ENCODE peak calls at places on chromosomes 1 and 21, in seven cellular contexts. One of them, this sample, is unnamed.

GRCh38 chr1:7469255-7469938 is 301.7 kb upstream of the VAMP3 start:
- DNase-seq in fibroblast of lung: peak
- DNase-seq in HCT116: no peak
- DNase-seq in mesothelial cell of epicardium: no peak
- DNase-seq in testis: no peak
- DNase-seq in tibial artery: no peak
- DNase-seq in brain microvascular endothelial cell: peak
- DNase-seq in this sample: no peak

GRCh38 chr1:232459087-232459486 is 170.8 kb downstream of the SIPA1L2 start:
- DNase-seq in fibroblast of lung: no peak
- DNase-seq in HCT116: no peak
- DNase-seq in mesothelial cell of epicardium: no peak
- DNase-seq in testis: no peak
- DNase-seq in tibial artery: no peak
- DNase-seq in brain microvascular endothelial cell: no peak
- DNase-seq in this sample: no peak

GRCh38 chr21:44704636-44705001 is 6.8 kb downstream of the TSPEAR start:
- DNase-seq in fibroblast of lung: no peak
- DNase-seq in HCT116: no peak
- DNase-seq in mesothelial cell of epicardium: peak
- DNase-seq in testis: peak
- DNase-seq in tibial artery: no peak
- DNase-seq in brain microvascular endothelial cell: no peak
- DNase-seq in this sample: no peak

GRCh38 chr1:84759756-84760155 is 69.5 kb upstream of the SSX2IP start:
- DNase-seq in fibroblast of lung: no peak
- DNase-seq in HCT116: no peak
- DNase-seq in mesothelial cell of epicardium: no peak
- DNase-seq in testis: no peak
- DNase-seq in tibial artery: no peak
- DNase-seq in brain microvascular endothelial cell: no peak
- DNase-seq in this sample: no peak

GRCh38 chr1:185499986-185500626 is 183.1 kb upstream of the IVNS1ABP start:
- DNase-seq in fibroblast of lung: peak
- DNase-seq in HCT116: no peak
- DNase-seq in mesothelial cell of epicardium: no peak
- DNase-seq in testis: no peak
- DNase-seq in tibial artery: no peak
- DNase-seq in brain microvascular endothelial cell: peak
- DNase-seq in this sample: no peak

GRCh38 chr1:89721351-89721750 is 88.4 kb downstream of the LRRC8C start:
- DNase-seq in fibroblast of lung: peak
- DNase-seq in HCT116: no peak
- DNase-seq in mesothelial cell of epicardium: no peak
- DNase-seq in testis: no peak
- DNase-seq in tibial artery: no peak
- DNase-seq in brain microvascular endothelial cell: peak
- DNase-seq in this sample: no peak

GRCh38 chr1:16067127-16067768 is 6.2 kb downstream of the FAM131C start:
- DNase-seq in fibroblast of lung: peak
- DNase-seq in HCT116: no peak
- DNase-seq in mesothelial cell of epicardium: no peak
- DNase-seq in testis: no peak
- DNase-seq in tibial artery: no peak
- DNase-seq in brain microvascular endothelial cell: no peak
- DNase-seq in this sample: no peak

GRCh38 chr1:235253219-235253640 is 74.7 kb downstream of the ARID4B start:
- DNase-seq in fibroblast of lung: peak
- DNase-seq in HCT116: peak
- DNase-seq in mesothelial cell of epicardium: peak
- DNase-seq in testis: peak
- DNase-seq in tibial artery: peak
- DNase-seq in brain microvascular endothelial cell: peak
- DNase-seq in this sample: no peak

GRCh38 chr21:21631961-21632360 is 633.8 kb downstream of the NCAM2 start:
- DNase-seq in fibroblast of lung: peak
- DNase-seq in HCT116: no peak
- DNase-seq in mesothelial cell of epicardium: no peak
- DNase-seq in testis: no peak
- DNase-seq in tibial artery: no peak
- DNase-seq in brain microvascular endothelial cell: no peak
- DNase-seq in this sample: no peak

GRCh38 chr21:41054206-41054605 is 113.8 kb upstream of the BACE2 start:
- DNase-seq in fibroblast of lung: no peak
- DNase-seq in HCT116: no peak
- DNase-seq in mesothelial cell of epicardium: no peak
- DNase-seq in testis: no peak
- DNase-seq in tibial artery: no peak
- DNase-seq in brain microvascular endothelial cell: no peak
- DNase-seq in this sample: no peak

GRCh38 chr21:32921632-32922230 is 104.0 kb upstream of the OLIG2 start:
- DNase-seq in fibroblast of lung: no peak
- DNase-seq in HCT116: peak
- DNase-seq in mesothelial cell of epicardium: no peak
- DNase-seq in testis: peak
- DNase-seq in tibial artery: no peak
- DNase-seq in brain microvascular endothelial cell: no peak
- DNase-seq in this sample: peak

GRCh38 chr1:8382608-8383525 is 65.0 kb downstream of the SLC45A1 start:
- DNase-seq in fibroblast of lung: no peak
- DNase-seq in HCT116: no peak
- DNase-seq in mesothelial cell of epicardium: no peak
- DNase-seq in testis: no peak
- DNase-seq in tibial artery: no peak
- DNase-seq in brain microvascular endothelial cell: no peak
- DNase-seq in this sample: no peak

GRCh38 chr21:37367758-37368535 is 1.4 kb downstream of the DYRK1A start:
- DNase-seq in fibroblast of lung: peak
- DNase-seq in HCT116: no peak
- DNase-seq in mesothelial cell of epicardium: peak
- DNase-seq in testis: peak
- DNase-seq in tibial artery: peak
- DNase-seq in brain microvascular endothelial cell: peak
- DNase-seq in this sample: peak

GRCh38 chr21:46003575-46004007 is 22.0 kb downstream of the COL6A1 start:
- DNase-seq in fibroblast of lung: no peak
- DNase-seq in HCT116: no peak
- DNase-seq in mesothelial cell of epicardium: no peak
- DNase-seq in testis: no peak
- DNase-seq in tibial artery: no peak
- DNase-seq in brain microvascular endothelial cell: no peak
- DNase-seq in this sample: no peak

GRCh38 chr1:170682159-170682558 is 18.2 kb downstream of the PRRX1 start:
- DNase-seq in fibroblast of lung: peak
- DNase-seq in HCT116: no peak
- DNase-seq in mesothelial cell of epicardium: no peak
- DNase-seq in testis: no peak
- DNase-seq in tibial artery: no peak
- DNase-seq in brain microvascular endothelial cell: peak
- DNase-seq in this sample: no peak

GRCh38 chr1:28682840-28683239 is 14.3 kb downstream of the GMEB1 start:
- DNase-seq in fibroblast of lung: no peak
- DNase-seq in HCT116: no peak
- DNase-seq in mesothelial cell of epicardium: no peak
- DNase-seq in testis: no peak
- DNase-seq in tibial artery: no peak
- DNase-seq in brain microvascular endothelial cell: peak
- DNase-seq in this sample: no peak

GRCh38 chr21:15964181-15964855 is 234.5 kb downstream of the USP25 start:
- DNase-seq in fibroblast of lung: peak
- DNase-seq in HCT116: no peak
- DNase-seq in mesothelial cell of epicardium: no peak
- DNase-seq in testis: no peak
- DNase-seq in tibial artery: no peak
- DNase-seq in brain microvascular endothelial cell: no peak
- DNase-seq in this sample: no peak

GRCh38 chr21:46221664-46222435 is 6.7 kb downstream of the LSS start:
- DNase-seq in fibroblast of lung: no peak
- DNase-seq in HCT116: no peak
- DNase-seq in mesothelial cell of epicardium: no peak
- DNase-seq in testis: peak
- DNase-seq in tibial artery: no peak
- DNase-seq in brain microvascular endothelial cell: no peak
- DNase-seq in this sample: no peak

GRCh38 chr1:1143636-1144035 is 27.7 kb upstream of the C1orf159 start:
- DNase-seq in fibroblast of lung: no peak
- DNase-seq in HCT116: no peak
- DNase-seq in mesothelial cell of epicardium: no peak
- DNase-seq in testis: no peak
- DNase-seq in tibial artery: no peak
- DNase-seq in brain microvascular endothelial cell: no peak
- DNase-seq in this sample: no peak

GRCh38 chr1:1144843-1145546 is 28.7 kb upstream of the TTLL10 start:
- DNase-seq in fibroblast of lung: no peak
- DNase-seq in HCT116: no peak
- DNase-seq in mesothelial cell of epicardium: no peak
- DNase-seq in testis: no peak
- DNase-seq in tibial artery: no peak
- DNase-seq in brain microvascular endothelial cell: no peak
- DNase-seq in this sample: no peak

GRCh38 chr1:1145547-1145914 is 28.1 kb upstream of the TTLL10 start:
- DNase-seq in fibroblast of lung: no peak
- DNase-seq in HCT116: no peak
- DNase-seq in mesothelial cell of epicardium: no peak
- DNase-seq in testis: no peak
- DNase-seq in tibial artery: no peak
- DNase-seq in brain microvascular endothelial cell: no peak
- DNase-seq in this sample: no peak

GRCh38 chr1:1142844-1143243 is 27.0 kb upstream of the C1orf159 start:
- DNase-seq in fibroblast of lung: no peak
- DNase-seq in HCT116: no peak
- DNase-seq in mesothelial cell of epicardium: no peak
- DNase-seq in testis: no peak
- DNase-seq in tibial artery: no peak
- DNase-seq in brain microvascular endothelial cell: no peak
- DNase-seq in this sample: no peak

GRCh38 chr1:1144122-1144842 is 28.4 kb upstream of the C1orf159 start:
- DNase-seq in fibroblast of lung: no peak
- DNase-seq in HCT116: no peak
- DNase-seq in mesothelial cell of epicardium: no peak
- DNase-seq in testis: no peak
- DNase-seq in tibial artery: no peak
- DNase-seq in brain microvascular endothelial cell: no peak
- DNase-seq in this sample: peak
- TF ChIP-seq CTCF in fibroblast of lung: no peak
- TF ChIP-seq CTCF in HCT116: no peak
- TF ChIP-seq CTCF in mesothelial cell of epicardium: no peak
- TF ChIP-seq CTCF in testis: no peak
- TF ChIP-seq CTCF in tibial artery: no peak
- TF ChIP-seq CTCF in brain microvascular endothelial cell: no peak
- TF ChIP-seq CTCF in this sample: no peak

GRCh38 chr1:182163821-182164223 is 102.3 kb upstream of the ZNF648 start:
- DNase-seq in fibroblast of lung: no peak
- DNase-seq in HCT116: no peak
- DNase-seq in mesothelial cell of epicardium: no peak
- DNase-seq in testis: peak
- DNase-seq in tibial artery: peak
- DNase-seq in brain microvascular endothelial cell: no peak
- DNase-seq in this sample: no peak

GRCh38 chr1:182166750-182167149 is 105.2 kb upstream of the ZNF648 start:
- DNase-seq in fibroblast of lung: no peak
- DNase-seq in HCT116: no peak
- DNase-seq in mesothelial cell of epicardium: no peak
- DNase-seq in testis: no peak
- DNase-seq in tibial artery: no peak
- DNase-seq in brain microvascular endothelial cell: no peak
- DNase-seq in this sample: no peak

GRCh38 chr1:182166321-182166720 is 104.8 kb upstream of the ZNF648 start:
- DNase-seq in fibroblast of lung: no peak
- DNase-seq in HCT116: no peak
- DNase-seq in mesothelial cell of epicardium: no peak
- DNase-seq in testis: no peak
- DNase-seq in tibial artery: no peak
- DNase-seq in brain microvascular endothelial cell: no peak
- DNase-seq in this sample: no peak

GRCh38 chr1:182159443-182159842 is 97.9 kb upstream of the ZNF648 start:
- DNase-seq in fibroblast of lung: no peak
- DNase-seq in HCT116: no peak
- DNase-seq in mesothelial cell of epicardium: no peak
- DNase-seq in testis: no peak
- DNase-seq in tibial artery: no peak
- DNase-seq in brain microvascular endothelial cell: no peak
- DNase-seq in this sample: no peak

GRCh38 chr1:182164273-182164672 is 102.8 kb upstream of the ZNF648 start:
- DNase-seq in fibroblast of lung: no peak
- DNase-seq in HCT116: no peak
- DNase-seq in mesothelial cell of epicardium: no peak
- DNase-seq in testis: no peak
- DNase-seq in tibial artery: peak
- DNase-seq in brain microvascular endothelial cell: no peak
- DNase-seq in this sample: no peak
- TF ChIP-seq CTCF in fibroblast of lung: no peak
- TF ChIP-seq CTCF in HCT116: no peak
- TF ChIP-seq CTCF in mesothelial cell of epicardium: no peak
- TF ChIP-seq CTCF in testis: no peak
- TF ChIP-seq CTCF in tibial artery: no peak
- TF ChIP-seq CTCF in brain microvascular endothelial cell: no peak
- TF ChIP-seq CTCF in this sample: no peak

GRCh38 chr1:244273262-244273844 is 178.4 kb downstream of the ADSS2 start:
- DNase-seq in fibroblast of lung: no peak
- DNase-seq in HCT116: no peak
- DNase-seq in mesothelial cell of epicardium: no peak
- DNase-seq in testis: no peak
- DNase-seq in tibial artery: no peak
- DNase-seq in brain microvascular endothelial cell: no peak
- DNase-seq in this sample: no peak
- TF ChIP-seq CTCF in fibroblast of lung: no peak
- TF ChIP-seq CTCF in HCT116: no peak
- TF ChIP-seq CTCF in mesothelial cell of epicardium: no peak
- TF ChIP-seq CTCF in testis: no peak
- TF ChIP-seq CTCF in tibial artery: no peak
- TF ChIP-seq CTCF in brain microvascular endothelial cell: no peak
- TF ChIP-seq CTCF in this sample: no peak

DNA sequence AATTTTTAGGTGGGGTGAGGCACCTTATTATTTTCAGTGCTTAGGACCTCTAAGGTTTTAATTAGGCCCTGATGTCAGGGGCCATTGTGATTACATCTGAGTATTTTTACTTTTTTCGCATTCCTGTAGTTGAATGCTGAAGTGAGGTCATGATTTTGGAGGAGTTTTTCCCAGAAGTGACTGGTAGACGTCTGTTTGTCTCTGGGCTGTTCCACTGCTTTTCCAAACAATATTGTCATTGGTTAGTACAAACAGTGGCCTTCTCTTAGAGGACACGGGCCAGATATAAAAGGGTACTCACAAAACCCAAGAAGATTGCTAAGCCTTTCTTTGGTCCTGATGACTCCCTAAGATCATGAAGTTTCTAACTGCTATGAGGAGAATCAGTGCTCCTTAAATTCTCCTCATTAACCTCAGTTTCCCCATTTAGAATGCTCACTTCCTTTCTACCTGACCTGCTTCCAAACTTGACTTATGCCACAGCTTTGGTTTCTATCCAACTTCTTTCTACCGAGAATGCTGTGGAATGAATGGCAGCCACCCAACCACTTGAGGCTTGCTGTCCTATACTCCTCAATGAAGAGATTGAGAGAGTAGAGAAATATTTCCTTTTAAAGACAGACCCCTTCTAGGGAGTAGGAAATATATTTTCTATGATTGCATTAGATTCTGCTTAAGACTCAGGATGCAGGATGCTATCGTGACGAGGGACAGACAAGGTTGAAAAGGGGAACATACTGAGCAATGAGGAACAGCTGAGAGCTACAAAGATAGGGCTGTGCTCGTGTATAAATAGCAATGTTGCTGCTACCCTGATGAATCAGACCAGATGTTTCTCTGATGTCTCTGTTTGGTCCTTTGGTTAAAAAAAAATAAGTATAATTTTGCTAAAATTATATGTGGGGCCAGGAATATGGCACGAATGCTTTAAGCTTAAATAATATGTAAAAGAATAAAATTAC is 7.3 kb upstream of the RASAL2 start:
- DNase-seq in fibroblast of lung: peak
- DNase-seq in HCT116: no peak
- DNase-seq in mesothelial cell of epicardium: no peak
- DNase-seq in testis: no peak
- DNase-seq in tibial artery: no peak
- DNase-seq in brain microvascular endothelial cell: peak
- DNase-seq in this sample: no peak
- TF ChIP-seq CTCF in fibroblast of lung: no peak
- TF ChIP-seq CTCF in HCT116: no peak
- TF ChIP-seq CTCF in mesothelial cell of epicardium: no peak
- TF ChIP-seq CTCF in testis: no peak
- TF ChIP-seq CTCF in tibial artery: no peak
- TF ChIP-seq CTCF in brain microvascular endothelial cell: no peak
- TF ChIP-seq CTCF in this sample: no peak